ENCODE peak calls at places on chromosomes 5 and 9, in ten cellular contexts. One of them, this sample, is unnamed.

GRCh38 chr5:26578002-26578401 is 460.4 kb downstream of the CDH9 start:
- DNase-seq in AG09309: no peak
- DNase-seq in epithelial cell of esophagus: no peak
- DNase-seq in CD8-positive, alpha-beta T cell: no peak
- DNase-seq in fibroblast of villous mesenchyme: no peak
- DNase-seq in foreskin fibroblast: no peak
- DNase-seq in pancreas: no peak
- DNase-seq in ovary: no peak
- DNase-seq in astrocyte of the spinal cord: no peak
- DNase-seq in SK-N-SH: no peak
- DNase-seq in this sample: no peak

GRCh38 chr5:88944751-88945507 is 61.9 kb upstream of the MEF2C start:
- DNase-seq in epithelial cell of esophagus: no peak
- DNase-seq in AG09309: no peak
- DNase-seq in foreskin fibroblast: peak; percentile 34
- DNase-seq in ovary: no peak
- DNase-seq in SK-N-SH: peak; percentile 10
- DNase-seq in astrocyte of the spinal cord: peak; percentile 28
- DNase-seq in CD8-positive, alpha-beta T cell: no peak
- DNase-seq in fibroblast of villous mesenchyme: peak; percentile 8
- DNase-seq in pancreas: no peak
- DNase-seq in this sample: peak; percentile 14

GRCh38 chr5:148805323-148806290 is 20.8 kb upstream of the ADRB2 start:
- DNase-seq in astrocyte of the spinal cord: peak; percentile 37
- DNase-seq in SK-N-SH: peak; percentile 36
- DNase-seq in pancreas: no peak
- DNase-seq in foreskin fibroblast: peak; percentile 52
- DNase-seq in CD8-positive, alpha-beta T cell: no peak
- DNase-seq in epithelial cell of esophagus: no peak
- DNase-seq in AG09309: no peak
- DNase-seq in ovary: no peak
- DNase-seq in fibroblast of villous mesenchyme: no peak
- DNase-seq in this sample: peak; percentile 17

GRCh38 chr5:39526914-39527477 is 102.2 kb upstream of the DAB2 start:
- DNase-seq in epithelial cell of esophagus: no peak
- DNase-seq in fibroblast of villous mesenchyme: no peak
- DNase-seq in AG09309: no peak
- DNase-seq in foreskin fibroblast: peak; percentile 30
- DNase-seq in CD8-positive, alpha-beta T cell: no peak
- DNase-seq in ovary: no peak
- DNase-seq in SK-N-SH: no peak
- DNase-seq in pancreas: no peak
- DNase-seq in astrocyte of the spinal cord: no peak
- DNase-seq in this sample: peak; percentile 42

GRCh38 chr9:104073098-104073769 is 20.9 kb upstream of the SMC2 start:
- DNase-seq in foreskin fibroblast: no peak
- DNase-seq in SK-N-SH: no peak
- DNase-seq in pancreas: no peak
- DNase-seq in AG09309: no peak
- DNase-seq in CD8-positive, alpha-beta T cell: no peak
- DNase-seq in ovary: no peak
- DNase-seq in epithelial cell of esophagus: no peak
- DNase-seq in astrocyte of the spinal cord: no peak
- DNase-seq in fibroblast of villous mesenchyme: no peak
- DNase-seq in this sample: no peak

GRCh38 chr9:121331992-121332685 is 37.9 kb downstream of the STOM start:
- DNase-seq in epithelial cell of esophagus: no peak
- DNase-seq in SK-N-SH: no peak
- DNase-seq in CD8-positive, alpha-beta T cell: no peak
- DNase-seq in foreskin fibroblast: peak; percentile 36
- DNase-seq in AG09309: no peak
- DNase-seq in astrocyte of the spinal cord: no peak
- DNase-seq in ovary: no peak
- DNase-seq in fibroblast of villous mesenchyme: peak; percentile 78
- DNase-seq in pancreas: no peak
- DNase-seq in this sample: peak; percentile 75

GRCh38 chr5:173327948-173328895 is at the start of gene STC2:
- DNase-seq in SK-N-SH: peak; percentile 88
- DNase-seq in AG09309: peak; percentile 86
- DNase-seq in epithelial cell of esophagus: peak; percentile 91
- DNase-seq in CD8-positive, alpha-beta T cell: no peak
- DNase-seq in fibroblast of villous mesenchyme: peak; percentile 92
- DNase-seq in foreskin fibroblast: peak; percentile 95
- DNase-seq in astrocyte of the spinal cord: peak; percentile 91
- DNase-seq in pancreas: peak; percentile 92
- DNase-seq in ovary: peak; percentile 59
- DNase-seq in this sample: peak; percentile 85

GRCh38 chr5:103298557-103298956 is 40.0 kb downstream of the MACIR start:
- DNase-seq in CD8-positive, alpha-beta T cell: no peak
- DNase-seq in pancreas: no peak
- DNase-seq in SK-N-SH: no peak
- DNase-seq in fibroblast of villous mesenchyme: no peak
- DNase-seq in AG09309: no peak
- DNase-seq in foreskin fibroblast: no peak
- DNase-seq in astrocyte of the spinal cord: no peak
- DNase-seq in ovary: no peak
- DNase-seq in epithelial cell of esophagus: no peak
- DNase-seq in this sample: no peak

GRCh38 chr5:118681655-118682054 is 306.7 kb downstream of the DTWD2 start:
- DNase-seq in astrocyte of the spinal cord: no peak
- DNase-seq in foreskin fibroblast: no peak
- DNase-seq in epithelial cell of esophagus: no peak
- DNase-seq in SK-N-SH: no peak
- DNase-seq in fibroblast of villous mesenchyme: no peak
- DNase-seq in ovary: no peak
- DNase-seq in CD8-positive, alpha-beta T cell: no peak
- DNase-seq in AG09309: no peak
- DNase-seq in pancreas: no peak
- DNase-seq in this sample: no peak

GRCh38 chr9:100099722-100100042 is 639 bp downstream of the INVS start:
- DNase-seq in foreskin fibroblast: no peak
- DNase-seq in SK-N-SH: peak; percentile 38
- DNase-seq in pancreas: peak; percentile 9
- DNase-seq in astrocyte of the spinal cord: no peak
- DNase-seq in ovary: no peak
- DNase-seq in CD8-positive, alpha-beta T cell: no peak
- DNase-seq in epithelial cell of esophagus: no peak
- DNase-seq in fibroblast of villous mesenchyme: no peak
- DNase-seq in AG09309: no peak
- DNase-seq in this sample: no peak

DNA sequence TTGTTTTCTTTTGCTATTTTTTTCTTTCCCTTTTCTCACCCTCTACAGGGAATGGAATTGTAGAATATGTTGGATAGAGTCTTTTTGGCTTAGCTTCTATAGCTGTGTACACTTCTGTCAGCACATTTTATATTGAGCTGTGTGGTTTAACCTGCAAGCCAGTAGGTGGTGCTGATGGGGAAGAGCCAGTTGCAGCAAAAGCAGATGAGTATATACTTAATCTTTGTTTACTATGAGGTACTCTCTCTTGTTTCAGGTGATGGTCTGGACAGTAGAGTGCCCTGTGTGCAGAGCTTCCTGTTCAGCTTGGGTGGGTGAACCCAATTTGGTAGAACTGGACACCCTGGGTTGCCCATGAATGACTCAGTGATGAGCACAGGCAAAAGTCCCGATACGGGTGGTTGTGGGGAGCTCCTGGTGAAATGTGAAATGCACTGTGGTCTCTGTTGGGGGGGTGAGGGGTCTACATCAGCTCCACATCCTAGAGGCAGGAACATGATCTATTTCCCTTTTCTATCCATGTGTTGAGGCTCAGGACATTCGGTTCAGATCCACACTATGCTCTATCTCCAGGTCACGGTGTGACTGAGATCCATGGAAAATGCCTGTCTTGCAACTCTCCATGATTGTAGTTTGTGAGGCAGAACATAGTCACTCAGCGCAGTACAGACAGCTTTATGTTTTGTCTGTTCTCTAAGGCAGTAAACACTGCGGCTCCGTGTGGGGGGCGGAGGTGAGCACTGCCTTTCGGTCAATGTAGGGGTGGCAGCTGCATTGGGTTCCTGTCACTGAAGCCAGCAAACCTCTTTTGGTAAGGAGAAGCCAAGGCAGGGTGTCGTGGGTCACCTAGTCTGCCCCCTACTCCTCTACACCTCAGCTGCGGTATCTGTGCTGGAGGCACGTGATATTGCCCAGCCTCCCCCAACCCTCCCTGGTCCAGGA is 353.2 kb downstream of the PRR16 start:
- DNase-seq in foreskin fibroblast: peak; percentile 22
- DNase-seq in epithelial cell of esophagus: peak; percentile 56
- DNase-seq in astrocyte of the spinal cord: peak; percentile 26
- DNase-seq in CD8-positive, alpha-beta T cell: no peak
- DNase-seq in SK-N-SH: peak; percentile 2
- DNase-seq in AG09309: peak; percentile 8
- DNase-seq in fibroblast of villous mesenchyme: peak; percentile 29
- DNase-seq in ovary: no peak
- DNase-seq in pancreas: no peak
- DNase-seq in this sample: peak; percentile 74
- TF ChIP-seq CTCF in foreskin fibroblast: peak; percentile 61
- TF ChIP-seq CTCF in epithelial cell of esophagus: peak; percentile 77
- TF ChIP-seq CTCF in astrocyte of the spinal cord: peak; percentile 60
- TF ChIP-seq CTCF in CD8-positive, alpha-beta T cell: no peak
- TF ChIP-seq CTCF in SK-N-SH: peak; percentile 61
- TF ChIP-seq CTCF in AG09309: peak; percentile 63
- TF ChIP-seq CTCF in fibroblast of villous mesenchyme: peak; percentile 59
- TF ChIP-seq CTCF in ovary: no peak
- TF ChIP-seq CTCF in pancreas: no peak
- TF ChIP-seq CTCF in this sample: peak; percentile 90

GRCh38 chr5:113678924-113679575 is 165.6 kb downstream of the YTHDC2 start:
- DNase-seq in foreskin fibroblast: no peak
- DNase-seq in fibroblast of villous mesenchyme: peak; percentile 56
- DNase-seq in AG09309: no peak
- DNase-seq in astrocyte of the spinal cord: peak; percentile 39
- DNase-seq in CD8-positive, alpha-beta T cell: no peak
- DNase-seq in SK-N-SH: peak; percentile 39
- DNase-seq in ovary: no peak
- DNase-seq in epithelial cell of esophagus: peak; percentile 65
- DNase-seq in pancreas: no peak
- DNase-seq in this sample: peak; percentile 70

GRCh38 chr5:113678202-113678601 is 164.7 kb downstream of the YTHDC2 start:
- DNase-seq in SK-N-SH: no peak
- DNase-seq in AG09309: no peak
- DNase-seq in astrocyte of the spinal cord: no peak
- DNase-seq in epithelial cell of esophagus: no peak
- DNase-seq in ovary: no peak
- DNase-seq in foreskin fibroblast: no peak
- DNase-seq in pancreas: no peak
- DNase-seq in fibroblast of villous mesenchyme: no peak
- DNase-seq in CD8-positive, alpha-beta T cell: no peak
- DNase-seq in this sample: no peak

GRCh38 chr5:113673041-113673440 is 159.5 kb downstream of the YTHDC2 start:
- DNase-seq in SK-N-SH: no peak
- DNase-seq in foreskin fibroblast: no peak
- DNase-seq in CD8-positive, alpha-beta T cell: no peak
- DNase-seq in fibroblast of villous mesenchyme: no peak
- DNase-seq in epithelial cell of esophagus: no peak
- DNase-seq in astrocyte of the spinal cord: no peak
- DNase-seq in AG09309: no peak
- DNase-seq in ovary: no peak
- DNase-seq in pancreas: no peak
- DNase-seq in this sample: no peak

GRCh38 chr5:113680534-113680933 is 167.0 kb downstream of the YTHDC2 start:
- DNase-seq in SK-N-SH: no peak
- DNase-seq in AG09309: no peak
- DNase-seq in pancreas: no peak
- DNase-seq in ovary: no peak
- DNase-seq in fibroblast of villous mesenchyme: no peak
- DNase-seq in CD8-positive, alpha-beta T cell: no peak
- DNase-seq in foreskin fibroblast: no peak
- DNase-seq in epithelial cell of esophagus: no peak
- DNase-seq in astrocyte of the spinal cord: no peak
- DNase-seq in this sample: peak; percentile 15

DNA sequence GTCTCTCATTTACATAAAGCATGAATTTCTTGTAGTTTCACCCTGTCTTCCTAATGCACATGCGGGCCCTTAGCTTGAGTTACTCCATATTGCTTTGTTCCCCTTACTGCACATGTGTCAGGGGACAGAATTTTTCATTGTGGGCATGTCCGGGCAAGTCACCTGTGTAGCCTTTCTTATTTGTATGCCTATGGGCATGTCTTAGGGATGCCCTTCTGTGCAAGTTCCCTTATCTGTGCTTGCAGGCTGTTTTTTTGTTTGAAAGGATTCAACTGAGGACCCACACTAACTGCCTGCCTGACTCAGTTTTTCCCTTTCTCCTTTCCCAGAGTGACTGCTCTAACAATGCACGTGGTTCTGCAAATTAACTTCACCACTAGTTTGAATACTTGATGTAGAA is 161.7 kb downstream of the YTHDC2 start:
- DNase-seq in foreskin fibroblast: no peak
- DNase-seq in pancreas: no peak
- DNase-seq in epithelial cell of esophagus: peak; percentile 46
- DNase-seq in astrocyte of the spinal cord: no peak
- DNase-seq in SK-N-SH: no peak
- DNase-seq in ovary: no peak
- DNase-seq in CD8-positive, alpha-beta T cell: no peak
- DNase-seq in fibroblast of villous mesenchyme: no peak
- DNase-seq in AG09309: no peak
- DNase-seq in this sample: no peak
- H3K4me3 ChIP-seq in foreskin fibroblast: no peak overlapping the region
- H3K4me3 ChIP-seq in pancreas: no peak overlapping the region
- H3K4me3 ChIP-seq in epithelial cell of esophagus: no peak overlapping the region
- H3K4me3 ChIP-seq in astrocyte of the spinal cord: no peak overlapping the region
- H3K4me3 ChIP-seq in SK-N-SH: no peak overlapping the region
- H3K4me3 ChIP-seq in ovary: no peak overlapping the region
- H3K4me3 ChIP-seq in CD8-positive, alpha-beta T cell: no peak overlapping the region
- H3K4me3 ChIP-seq in fibroblast of villous mesenchyme: no peak overlapping the region
- H3K4me3 ChIP-seq in AG09309: no peak overlapping the region
- H3K4me3 ChIP-seq in this sample: no peak overlapping the region

GRCh38 chr9:126661521-126662251 is 48.0 kb downstream of the LMX1B start:
- DNase-seq in SK-N-SH: no peak
- DNase-seq in epithelial cell of esophagus: peak; percentile 80
- DNase-seq in AG09309: no peak
- DNase-seq in astrocyte of the spinal cord: no peak
- DNase-seq in CD8-positive, alpha-beta T cell: no peak
- DNase-seq in ovary: no peak
- DNase-seq in fibroblast of villous mesenchyme: no peak
- DNase-seq in pancreas: peak; percentile 21
- DNase-seq in foreskin fibroblast: no peak
- DNase-seq in this sample: peak; percentile 11
- TF ChIP-seq CTCF in SK-N-SH: no peak
- TF ChIP-seq CTCF in epithelial cell of esophagus: no peak
- TF ChIP-seq CTCF in AG09309: no peak
- TF ChIP-seq CTCF in astrocyte of the spinal cord: no peak
- TF ChIP-seq CTCF in CD8-positive, alpha-beta T cell: no peak
- TF ChIP-seq CTCF in ovary: no peak
- TF ChIP-seq CTCF in fibroblast of villous mesenchyme: no peak
- TF ChIP-seq CTCF in pancreas: no peak
- TF ChIP-seq CTCF in foreskin fibroblast: no peak
- TF ChIP-seq CTCF in this sample: no peak

DNA sequence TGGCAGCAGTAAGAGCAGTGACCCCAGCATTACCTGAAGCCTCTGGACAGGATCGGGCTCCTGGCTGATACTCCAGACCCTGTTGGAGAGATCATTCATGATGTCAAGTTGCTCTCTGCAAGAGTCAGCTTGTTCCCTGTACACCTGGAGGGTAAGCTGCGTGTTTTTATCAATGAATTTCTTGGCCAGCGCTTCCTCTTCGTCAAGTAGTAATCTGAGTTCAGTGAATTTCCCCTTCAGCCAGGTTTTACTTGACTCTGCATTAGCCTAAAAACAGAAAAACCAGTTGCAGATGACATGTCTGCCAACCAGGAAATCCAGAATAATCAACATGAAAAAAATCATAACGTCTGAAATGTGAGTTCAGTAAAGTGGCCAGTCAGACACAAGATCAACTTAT is 19.1 kb downstream of the TRIM14 start:
- DNase-seq in SK-N-SH: no peak
- DNase-seq in ovary: no peak
- DNase-seq in CD8-positive, alpha-beta T cell: no peak
- DNase-seq in astrocyte of the spinal cord: no peak
- DNase-seq in pancreas: no peak
- DNase-seq in epithelial cell of esophagus: peak; percentile 81
- DNase-seq in AG09309: no peak
- DNase-seq in fibroblast of villous mesenchyme: no peak
- DNase-seq in foreskin fibroblast: no peak
- DNase-seq in this sample: no peak
- H3K4me3 ChIP-seq in SK-N-SH: no peak overlapping the region
- H3K4me3 ChIP-seq in ovary: no peak overlapping the region
- H3K4me3 ChIP-seq in CD8-positive, alpha-beta T cell: no peak overlapping the region
- H3K4me3 ChIP-seq in astrocyte of the spinal cord: no peak overlapping the region
- H3K4me3 ChIP-seq in pancreas: no peak overlapping the region
- H3K4me3 ChIP-seq in epithelial cell of esophagus: no peak overlapping the region
- H3K4me3 ChIP-seq in AG09309: no peak overlapping the region
- H3K4me3 ChIP-seq in fibroblast of villous mesenchyme: no peak overlapping the region
- H3K4me3 ChIP-seq in foreskin fibroblast: no peak overlapping the region
- H3K4me3 ChIP-seq in this sample: no peak overlapping the region

This sample was measured in choroid plexus epithelial cell.